ENCODE peak calls at places on chromosomes 12 and 14, in six cellular contexts. One of them, this sample, is unnamed.

GRCh38 chr14:76829650-76830421 is 3.6 kb downstream of the LRRC74A start:
- DNase-seq in ovary: no peak
- DNase-seq in HFF-Myc: no peak
- DNase-seq in psoas muscle: peak; percentile 71
- DNase-seq in upper lobe of right lung: no peak
- DNase-seq in neural progenitor cell: peak; percentile 59
- DNase-seq in this sample: no peak

GRCh38 chr14:61927521-61927920 is 165.3 kb downstream of the SNAPC1 start:
- DNase-seq in ovary: no peak
- DNase-seq in HFF-Myc: no peak
- DNase-seq in psoas muscle: no peak
- DNase-seq in upper lobe of right lung: no peak
- DNase-seq in neural progenitor cell: peak; percentile 6
- DNase-seq in this sample: peak; percentile 63

GRCh38 chr12:66144796-66145754 is 14.5 kb upstream of the LLPH start:
- DNase-seq in ovary: no peak
- DNase-seq in HFF-Myc: peak; percentile 30
- DNase-seq in psoas muscle: no peak
- DNase-seq in upper lobe of right lung: no peak
- DNase-seq in neural progenitor cell: peak; percentile 35
- DNase-seq in this sample: peak; percentile 67

GRCh38 chr12:30896461-30896860 is 30.1 kb upstream of the TSPAN11 start:
- DNase-seq in ovary: no peak
- DNase-seq in HFF-Myc: no peak
- DNase-seq in psoas muscle: no peak
- DNase-seq in upper lobe of right lung: no peak
- DNase-seq in neural progenitor cell: no peak
- DNase-seq in this sample: no peak

GRCh38 chr12:64236549-64236948 is 14.5 kb upstream of the KICS2 start:
- DNase-seq in ovary: no peak
- DNase-seq in HFF-Myc: no peak
- DNase-seq in psoas muscle: no peak
- DNase-seq in upper lobe of right lung: no peak
- DNase-seq in neural progenitor cell: no peak
- DNase-seq in this sample: peak; percentile 40

GRCh38 chr14:63752449-63753169 is 24.7 kb upstream of the SGPP1 start:
- DNase-seq in ovary: no peak
- DNase-seq in HFF-Myc: no peak
- DNase-seq in psoas muscle: no peak
- DNase-seq in upper lobe of right lung: no peak
- DNase-seq in neural progenitor cell: no peak
- DNase-seq in this sample: peak; percentile 53

GRCh38 chr12:4909734-4910501 is at the start of gene KCNA1:
- DNase-seq in ovary: no peak
- DNase-seq in HFF-Myc: no peak
- DNase-seq in psoas muscle: no peak
- DNase-seq in upper lobe of right lung: no peak
- DNase-seq in neural progenitor cell: peak; percentile 68
- DNase-seq in this sample: no peak

GRCh38 chr12:39824505-39825198 is 205.0 kb upstream of the ABCD2 start:
- DNase-seq in ovary: no peak
- DNase-seq in HFF-Myc: no peak
- DNase-seq in psoas muscle: no peak
- DNase-seq in upper lobe of right lung: peak; percentile 39
- DNase-seq in neural progenitor cell: no peak
- DNase-seq in this sample: no peak

GRCh38 chr12:57524814-57525614 is 2.4 kb downstream of the MBD6 start:
- DNase-seq in ovary: peak; percentile 64
- DNase-seq in HFF-Myc: no peak
- DNase-seq in psoas muscle: peak; percentile 53
- DNase-seq in upper lobe of right lung: no peak
- DNase-seq in neural progenitor cell: no peak
- DNase-seq in this sample: no peak

GRCh38 chr12:62649412-62650116 is 182.9 kb downstream of the MON2 start:
- DNase-seq in ovary: no peak
- DNase-seq in HFF-Myc: no peak
- DNase-seq in psoas muscle: no peak
- DNase-seq in upper lobe of right lung: no peak
- DNase-seq in neural progenitor cell: no peak
- DNase-seq in this sample: no peak

GRCh38 chr12:121861549-121862254 is 3.0 kb upstream of the HPD start:
- DNase-seq in ovary: no peak
- DNase-seq in HFF-Myc: no peak
- DNase-seq in psoas muscle: no peak
- DNase-seq in upper lobe of right lung: no peak
- DNase-seq in neural progenitor cell: peak; percentile 44
- DNase-seq in this sample: peak; percentile 22

GRCh38 chr12:53995311-53996187 is 4.4 kb upstream of the HOXC9 start:
- DNase-seq in ovary: no peak
- DNase-seq in HFF-Myc: no peak
- DNase-seq in psoas muscle: peak; percentile 94
- DNase-seq in upper lobe of right lung: no peak
- DNase-seq in neural progenitor cell: no peak
- DNase-seq in this sample: no peak

GRCh38 chr14:104957146-104958113 is 20.7 kb downstream of the AHNAK2 start:
- DNase-seq in ovary: no peak
- DNase-seq in HFF-Myc: no peak
- DNase-seq in psoas muscle: peak; percentile 35
- DNase-seq in upper lobe of right lung: no peak
- DNase-seq in neural progenitor cell: no peak
- DNase-seq in this sample: no peak

GRCh38 chr12:113208041-113208934 is 13.0 kb upstream of the TPCN1 start:
- DNase-seq in ovary: no peak
- DNase-seq in HFF-Myc: peak; percentile 72
- DNase-seq in psoas muscle: no peak
- DNase-seq in upper lobe of right lung: no peak
- DNase-seq in neural progenitor cell: no peak
- DNase-seq in this sample: peak; percentile 34

GRCh38 chr14:20400965-20401593 is 12.2 kb downstream of the TEP1 start:
- DNase-seq in ovary: no peak
- DNase-seq in HFF-Myc: no peak
- DNase-seq in psoas muscle: no peak
- DNase-seq in upper lobe of right lung: no peak
- DNase-seq in neural progenitor cell: no peak
- DNase-seq in this sample: no peak

GRCh38 chr14:25094171-25094907 is 44.4 kb upstream of the STXBP6 start:
- DNase-seq in ovary: no peak
- DNase-seq in HFF-Myc: no peak
- DNase-seq in psoas muscle: no peak
- DNase-seq in upper lobe of right lung: no peak
- DNase-seq in neural progenitor cell: peak; percentile 9
- DNase-seq in this sample: no peak

GRCh38 chr14:94646481-94646880 is 34.3 kb downstream of the SERPINA3 start:
- DNase-seq in ovary: no peak
- DNase-seq in HFF-Myc: no peak
- DNase-seq in psoas muscle: no peak
- DNase-seq in upper lobe of right lung: no peak
- DNase-seq in neural progenitor cell: no peak
- DNase-seq in this sample: peak; percentile 86

GRCh38 chr12:108623577-108623976 is 10.1 kb downstream of the SELPLG start:
- DNase-seq in ovary: no peak
- DNase-seq in HFF-Myc: no peak
- DNase-seq in psoas muscle: peak; percentile 36
- DNase-seq in upper lobe of right lung: no peak
- DNase-seq in neural progenitor cell: no peak
- DNase-seq in this sample: no peak

GRCh38 chr14:80522936-80523335 is 311.6 kb upstream of the DIO2 start:
- DNase-seq in ovary: no peak
- DNase-seq in HFF-Myc: no peak
- DNase-seq in psoas muscle: no peak
- DNase-seq in upper lobe of right lung: no peak
- DNase-seq in neural progenitor cell: no peak
- DNase-seq in this sample: no peak

GRCh38 chr12:113815031-113815430 is 151.1 kb downstream of the RBM19 start:
- DNase-seq in ovary: no peak
- DNase-seq in HFF-Myc: no peak
- DNase-seq in psoas muscle: no peak
- DNase-seq in upper lobe of right lung: no peak
- DNase-seq in neural progenitor cell: no peak
- DNase-seq in this sample: no peak

GRCh38 chr12:132600048-132601032 is 10.0 kb downstream of the LRCOL1 start:
- DNase-seq in ovary: peak; percentile 82
- DNase-seq in HFF-Myc: no peak
- DNase-seq in psoas muscle: peak; percentile 82
- DNase-seq in upper lobe of right lung: peak; percentile 84
- DNase-seq in neural progenitor cell: peak; percentile 89
- DNase-seq in this sample: peak; percentile 65

GRCh38 chr12:130916251-130916911 is 37.3 kb upstream of the ADGRD1 start:
- DNase-seq in ovary: peak; percentile 77
- DNase-seq in HFF-Myc: no peak
- DNase-seq in psoas muscle: peak; percentile 71
- DNase-seq in upper lobe of right lung: peak; percentile 74
- DNase-seq in neural progenitor cell: peak; percentile 88
- DNase-seq in this sample: peak; percentile 7

GRCh38 chr12:53696285-53696654 is 20.4 kb upstream of the ATP5MC2 start:
- DNase-seq in ovary: no peak
- DNase-seq in HFF-Myc: peak; percentile 50
- DNase-seq in psoas muscle: no peak
- DNase-seq in upper lobe of right lung: no peak
- DNase-seq in neural progenitor cell: peak; percentile 94
- DNase-seq in this sample: peak; percentile 84

GRCh38 chr12:49019435-49020317 is 1.1 kb upstream of the PRKAG1 start:
- DNase-seq in ovary: peak; percentile 52
- DNase-seq in HFF-Myc: no peak
- DNase-seq in psoas muscle: peak; percentile 49
- DNase-seq in upper lobe of right lung: no peak
- DNase-seq in neural progenitor cell: peak; percentile 38
- DNase-seq in this sample: peak; percentile 20

GRCh38 chr14:88551094-88551870 is 3.5 kb downstream of the PTPN21 start:
- DNase-seq in ovary: peak; percentile 85
- DNase-seq in HFF-Myc: peak; percentile 65
- DNase-seq in psoas muscle: peak; percentile 90
- DNase-seq in upper lobe of right lung: peak; percentile 90
- DNase-seq in neural progenitor cell: peak; percentile 77
- DNase-seq in this sample: peak; percentile 86

GRCh38 chr12:54136844-54137580 is 51.8 kb downstream of the SMUG1 start:
- DNase-seq in ovary: no peak
- DNase-seq in HFF-Myc: peak; percentile 74
- DNase-seq in psoas muscle: no peak
- DNase-seq in upper lobe of right lung: no peak
- DNase-seq in neural progenitor cell: no peak
- DNase-seq in this sample: no peak

GRCh38 chr12:144650-145284 is 69.2 kb downstream of the SLC6A12 start:
- DNase-seq in ovary: no peak
- DNase-seq in HFF-Myc: no peak
- DNase-seq in psoas muscle: no peak
- DNase-seq in upper lobe of right lung: no peak
- DNase-seq in neural progenitor cell: no peak
- DNase-seq in this sample: no peak

GRCh38 chr12:49336645-49337584 is at the start of gene C1QL4:
- DNase-seq in ovary: peak; percentile 87
- DNase-seq in HFF-Myc: no peak
- DNase-seq in psoas muscle: peak; percentile 91
- DNase-seq in upper lobe of right lung: peak; percentile 91
- DNase-seq in neural progenitor cell: peak; percentile 94
- DNase-seq in this sample: peak; percentile 63

GRCh38 chr14:99619873-99620834 is 16.1 kb upstream of the CCDC85C start:
- DNase-seq in ovary: no peak
- DNase-seq in HFF-Myc: no peak
- DNase-seq in psoas muscle: no peak
- DNase-seq in upper lobe of right lung: no peak
- DNase-seq in neural progenitor cell: peak; percentile 61
- DNase-seq in this sample: peak; percentile 32

GRCh38 chr12:47017041-47017713 is 62.2 kb upstream of the PCED1B start:
- DNase-seq in ovary: no peak
- DNase-seq in HFF-Myc: no peak
- DNase-seq in psoas muscle: no peak
- DNase-seq in upper lobe of right lung: no peak
- DNase-seq in neural progenitor cell: no peak
- DNase-seq in this sample: no peak

GRCh38 chr14:59221558-59221957 is 33.1 kb downstream of the DAAM1 start:
- DNase-seq in ovary: no peak
- DNase-seq in HFF-Myc: no peak
- DNase-seq in psoas muscle: no peak
- DNase-seq in upper lobe of right lung: no peak
- DNase-seq in neural progenitor cell: no peak
- DNase-seq in this sample: no peak

GRCh38 chr14:79370969-79371368 is 840.3 kb downstream of the DIO2 start:
- DNase-seq in ovary: no peak
- DNase-seq in HFF-Myc: no peak
- DNase-seq in psoas muscle: no peak
- DNase-seq in upper lobe of right lung: no peak
- DNase-seq in neural progenitor cell: no peak
- DNase-seq in this sample: no peak

GRCh38 chr14:79373451-79373850 is 837.9 kb downstream of the DIO2 start:
- DNase-seq in ovary: no peak
- DNase-seq in HFF-Myc: no peak
- DNase-seq in psoas muscle: no peak
- DNase-seq in upper lobe of right lung: no peak
- DNase-seq in neural progenitor cell: no peak
- DNase-seq in this sample: no peak

GRCh38 chr14:79375336-79375735 is 836.0 kb downstream of the DIO2 start:
- DNase-seq in ovary: no peak
- DNase-seq in HFF-Myc: no peak
- DNase-seq in psoas muscle: no peak
- DNase-seq in upper lobe of right lung: no peak
- DNase-seq in neural progenitor cell: no peak
- DNase-seq in this sample: no peak

GRCh38 chr14:79369359-79370332 is 841.7 kb downstream of the DIO2 start:
- DNase-seq in ovary: no peak
- DNase-seq in HFF-Myc: peak; percentile 60
- DNase-seq in psoas muscle: no peak
- DNase-seq in upper lobe of right lung: no peak
- DNase-seq in neural progenitor cell: no peak
- DNase-seq in this sample: peak; percentile 97
- TF ChIP-seq CTCF in ovary: no peak
- TF ChIP-seq CTCF in HFF-Myc: no peak
- TF ChIP-seq CTCF in psoas muscle: no peak
- TF ChIP-seq CTCF in upper lobe of right lung: no peak
- TF ChIP-seq CTCF in neural progenitor cell: no peak
- TF ChIP-seq CTCF in this sample: peak; percentile 26

GRCh38 chr12:76346798-76347420 is 1.3 kb downstream of the BBS10 start:
- DNase-seq in ovary: no peak
- DNase-seq in HFF-Myc: peak; percentile 58
- DNase-seq in psoas muscle: no peak
- DNase-seq in upper lobe of right lung: no peak
- DNase-seq in neural progenitor cell: peak; percentile 33
- DNase-seq in this sample: peak; percentile 73
- H3K4me3 ChIP-seq in ovary: no peak overlapping the region
- H3K4me3 ChIP-seq in HFF-Myc: peak overlapping the region; percentile 77
- H3K4me3 ChIP-seq in psoas muscle: peak overlapping the region; percentile 90
- H3K4me3 ChIP-seq in upper lobe of right lung: peak overlapping the region; percentile 77
- H3K4me3 ChIP-seq in neural progenitor cell: peak overlapping the region; percentile 83
- H3K4me3 ChIP-seq in this sample: peak overlapping the region; percentile 82

GRCh38 chr14:106134901-106135300 is 608.5 kb downstream of the TMEM121 start:
- DNase-seq in ovary: no peak
- DNase-seq in HFF-Myc: no peak
- DNase-seq in psoas muscle: no peak
- DNase-seq in upper lobe of right lung: no peak
- DNase-seq in neural progenitor cell: no peak
- DNase-seq in this sample: no peak

GRCh38 chr14:106129274-106129673 is 602.9 kb downstream of the TMEM121 start:
- DNase-seq in ovary: no peak
- DNase-seq in HFF-Myc: no peak
- DNase-seq in psoas muscle: no peak
- DNase-seq in upper lobe of right lung: no peak
- DNase-seq in neural progenitor cell: no peak
- DNase-seq in this sample: no peak
- TF ChIP-seq CTCF in ovary: no peak
- TF ChIP-seq CTCF in HFF-Myc: no peak
- TF ChIP-seq CTCF in psoas muscle: no peak
- TF ChIP-seq CTCF in upper lobe of right lung: peak; percentile 12
- TF ChIP-seq CTCF in neural progenitor cell: no peak
- TF ChIP-seq CTCF in this sample: no peak

GRCh38 chr14:54489731-54490447 is 1.1 kb upstream of the GMFB start:
- DNase-seq in ovary: no peak
- DNase-seq in HFF-Myc: no peak
- DNase-seq in psoas muscle: no peak
- DNase-seq in upper lobe of right lung: no peak
- DNase-seq in neural progenitor cell: no peak
- DNase-seq in this sample: no peak
- H3K4me3 ChIP-seq in ovary: no peak overlapping the region
- H3K4me3 ChIP-seq in HFF-Myc: peak overlapping the region; percentile 90
- H3K4me3 ChIP-seq in psoas muscle: peak overlapping the region; percentile 99
- H3K4me3 ChIP-seq in upper lobe of right lung: peak overlapping the region; percentile 89
- H3K4me3 ChIP-seq in neural progenitor cell: no peak overlapping the region
- H3K4me3 ChIP-seq in this sample: no peak overlapping the region

This sample was measured in astrocyte of the spinal cord.